ENCODE peak calls at places on chromosome 1, in six cellular contexts. H is H1, R is mesenchymal stem cell, K is H9, T is IMR-90, Q is mesendoderm. C is an unnamed sample.
A peak's percentile ranks its signal among the peaks of the same experiment; 100 is the strongest.

GRCh38 chr1:8170059-8170835 is 144.1 kb upstream of the ERRFI1 start:
- DNase-seq in H (no peak), Q (no peak), K (no peak), R (no peak), T (no peak), C (no peak)

GRCh38 chr1:158146165-158146564 is 34.5 kb upstream of the CD1D start:
- DNase-seq in H (no peak), T (peak; percentile 61), R (peak; percentile 38), Q (no peak), K (no peak), C (no peak)

GRCh38 chr1:38677311-38677710 is 182.3 kb downstream of the RRAGC start:
- DNase-seq in Q (no peak), K (peak; percentile 8), R (no peak), H (no peak), T (no peak), C (no peak)

GRCh38 chr1:31904339-31905092 is 33.7 kb downstream of the PTP4A2 start:
- DNase-seq in H (no peak), T (peak; percentile 43), Q (no peak), R (peak; percentile 59), K (no peak), C (no peak)

GRCh38 chr1:91791103-91791502 is 94.8 kb downstream of the TGFBR3 start:
- DNase-seq in K (no peak), R (no peak), Q (peak; percentile 77), T (no peak), H (no peak), C (peak; percentile 54)

GRCh38 chr1:67441183-67441582 is 11.0 kb upstream of the SERBP1 start:
- DNase-seq in H (no peak), Q (no peak), K (no peak), T (peak; percentile 61), R (peak; percentile 68), C (no peak)

GRCh38 chr1:41856361-41857285 is 62.1 kb downstream of the HIVEP3 start:
- DNase-seq in T (no peak), K (no peak), H (no peak), R (no peak), Q (no peak), C (no peak)

GRCh38 chr1:243672675-243673074 is 177.4 kb downstream of the AKT3 start:
- DNase-seq in Q (no peak), H (no peak), R (no peak), T (no peak), K (no peak), C (no peak)

GRCh38 chr1:41423511-41424191 is 60.8 kb downstream of the EDN2 start:
- DNase-seq in H (peak; percentile 79), T (no peak), Q (no peak), K (peak; percentile 73), R (no peak), C (no peak)

GRCh38 chr1:105544475-105544874 is 1512.0 kb upstream of the PRMT6 start:
- DNase-seq in K (no peak), T (peak; percentile 15), H (no peak), Q (no peak), R (no peak), C (no peak)

GRCh38 chr1:166730299-166730888 is 108.9 kb upstream of the POGK start:
- DNase-seq in R (no peak), Q (peak; percentile 55), H (no peak), T (no peak), K (peak; percentile 36), C (no peak)

GRCh38 chr1:13730751-13731482 is 30.9 kb downstream of the PRDM2 start:
- DNase-seq in H (no peak), R (no peak), T (peak; percentile 53), K (no peak), Q (no peak), C (no peak)

GRCh38 chr1:111241797-111242196 is 14.3 kb downstream of the CHI3L2 start:
- DNase-seq in K (no peak), R (no peak), Q (peak; percentile 44), H (peak; percentile 17), T (peak; percentile 4), C (no peak)

GRCh38 chr1:40876891-40877290 is 14.7 kb upstream of the CITED4 start:
- DNase-seq in T (peak; percentile 28), Q (no peak), R (peak; percentile 51), K (no peak), H (no peak), C (no peak)

GRCh38 chr1:230083746-230084407 is 16.8 kb downstream of the GALNT2 start:
- DNase-seq in T (no peak), H (no peak), Q (no peak), R (no peak), K (no peak), C (no peak)

GRCh38 chr1:14128096-14128495 is 428.1 kb downstream of the PRDM2 start:
- DNase-seq in K (no peak), H (no peak), Q (no peak), T (no peak), R (no peak), C (no peak)

GRCh38 chr1:186950547-186950946 is 121.8 kb downstream of the PLA2G4A start:
- DNase-seq in T (peak; percentile 31), Q (no peak), K (no peak), H (no peak), R (no peak), C (no peak)

GRCh38 chr1:18041107-18041506 is 66.5 kb upstream of the IGSF21 start:
- DNase-seq in R (no peak), T (no peak), K (no peak), Q (no peak), H (no peak), C (no peak)

GRCh38 chr1:23065385-23065784 is 46.1 kb downstream of the KDM1A start:
- DNase-seq in Q (no peak), H (no peak), T (no peak), K (no peak), R (no peak), C (no peak)

GRCh38 chr1:231630558-231631205 is 4.1 kb downstream of the DISC1 start:
- DNase-seq in T (peak; percentile 77), R (peak; percentile 43), K (no peak), Q (no peak), H (no peak), C (no peak)

GRCh38 chr1:68136187-68136586 is 85.8 kb upstream of the DIRAS3 start:
- DNase-seq in Q (no peak), T (peak; percentile 34), K (no peak), R (peak; percentile 36), H (no peak), C (no peak)

GRCh38 chr1:111139234-111139955 is 498 bp downstream of the DRAM2 start:
- DNase-seq in T (peak; percentile 58), Q (peak; percentile 89), H (no peak), K (peak; percentile 47), R (peak; percentile 82), C (peak; percentile 65)

GRCh38 chr1:58941471-58942289 is 157.8 kb upstream of the JUN start:
- DNase-seq in R (no peak), K (no peak), Q (no peak), H (no peak), T (no peak), C (no peak)

GRCh38 chr1:71296551-71296950 is 215.7 kb upstream of the ZRANB2 start:
- DNase-seq in R (no peak), Q (no peak), T (no peak), K (no peak), H (no peak), C (no peak)

DNA sequence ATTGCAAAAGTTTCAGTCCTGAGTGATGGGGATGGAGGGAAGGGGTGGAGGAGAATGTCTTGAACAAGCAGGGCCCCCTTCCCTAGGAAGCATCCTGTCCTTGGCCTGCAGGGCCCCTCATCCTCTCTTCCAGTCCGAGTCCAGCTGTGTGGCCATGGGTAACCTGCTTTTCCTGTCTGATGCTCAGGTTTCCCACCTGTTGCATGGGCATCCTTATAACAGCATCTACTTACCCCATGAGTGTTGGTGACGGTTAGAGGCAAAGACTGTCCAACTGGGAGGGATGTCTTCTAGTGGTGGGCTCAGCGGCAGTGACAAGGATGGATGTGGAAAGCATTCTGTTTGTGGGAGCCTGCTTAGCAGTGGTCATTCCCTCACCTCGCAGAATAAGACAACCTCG is 1.9 kb downstream of the UBL4B start:
- DNase-seq in T (no peak), H (no peak), K (no peak), R (no peak), Q (no peak), C (no peak)
- H3K27me3 ChIP-seq in T (peaks cover 67% of the 10 kb centered on the region), H (no peaks in the 10 kb centered on the region), K (no peaks in the 10 kb centered on the region), R (peaks cover 34% of the 10 kb centered on the region), Q (no peaks in the 10 kb centered on the region), C (no peaks in the 10 kb centered on the region)

DNA sequence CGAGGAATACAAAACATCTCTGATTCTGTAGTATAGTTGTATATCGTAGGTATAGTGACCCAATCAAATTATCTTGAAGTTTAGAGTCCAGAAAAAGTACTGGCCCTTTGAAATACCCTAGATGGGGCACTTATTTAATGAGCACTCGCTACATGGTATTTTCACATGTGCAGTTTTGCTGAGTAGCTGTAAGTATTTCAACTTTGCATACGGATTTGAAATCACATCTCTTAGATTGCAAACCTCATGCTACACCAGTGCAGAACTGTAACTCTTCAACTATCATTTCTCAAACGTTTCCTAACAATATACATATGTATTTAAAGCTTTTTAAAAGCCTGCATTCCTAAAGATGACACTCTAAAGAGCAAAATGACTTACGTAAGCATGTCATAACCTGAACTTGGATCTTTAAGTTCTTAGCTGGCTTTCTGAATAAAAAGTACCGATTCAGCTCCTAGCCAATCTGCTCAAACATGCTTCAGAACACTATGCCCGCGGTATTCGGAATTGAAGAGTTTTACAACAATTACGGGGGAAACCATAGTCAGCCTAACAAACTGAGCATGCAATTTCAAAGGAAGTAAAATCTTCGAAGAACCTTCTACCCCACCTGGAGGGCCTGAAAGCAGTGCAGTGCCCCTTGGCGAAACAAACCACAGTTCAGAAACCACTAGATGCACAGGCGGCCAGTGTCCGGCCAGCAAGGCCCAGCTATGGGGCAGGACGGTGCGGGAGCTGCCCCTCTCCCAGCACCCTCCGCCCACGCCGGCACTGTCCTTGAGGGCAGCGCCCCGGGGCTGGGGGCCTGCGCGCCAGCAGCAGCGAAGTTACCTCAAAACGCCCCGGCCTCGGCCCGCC is 878 bp downstream of the FH start:
- DNase-seq in T (peak; percentile 25), Q (no peak), H (peak; percentile 61), R (peak; percentile 47), K (peak; percentile 38), C (no peak)
- H4K8ac ChIP-seq in T (peak overlapping the region; percentile 61), Q (no peak overlapping the region), H (no peak overlapping the region), R (peak overlapping the region; percentile 17), K (no peak overlapping the region), C (no peak overlapping the region)

DNA sequence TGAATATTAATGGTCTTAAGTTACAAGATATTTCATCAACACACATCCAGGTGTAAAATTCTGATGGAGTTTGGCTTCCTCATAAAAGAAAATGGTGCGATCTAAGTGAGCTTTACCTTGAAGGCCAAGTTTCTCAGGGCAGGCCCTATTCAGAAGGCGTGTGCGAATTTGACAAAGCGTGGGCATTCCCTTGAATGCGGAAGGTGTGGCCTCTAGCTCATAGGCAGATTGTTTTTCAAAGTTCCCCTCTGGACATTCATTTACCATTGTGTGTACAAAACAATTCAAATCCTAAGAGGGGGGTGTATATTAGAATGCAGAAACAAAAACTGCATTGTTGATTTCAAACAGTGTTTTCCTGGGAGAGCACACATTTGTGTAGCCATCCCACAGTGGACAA is 411.9 kb upstream of the PKN2 start:
- DNase-seq in R (no peak), H (no peak), K (no peak), Q (no peak), T (no peak), C (no peak)
- H3K27ac ChIP-seq in R (no peak overlapping the region), H (no peak overlapping the region), K (no peak overlapping the region), Q (no peak overlapping the region), T (no peak overlapping the region), C (no peak overlapping the region)

DNA sequence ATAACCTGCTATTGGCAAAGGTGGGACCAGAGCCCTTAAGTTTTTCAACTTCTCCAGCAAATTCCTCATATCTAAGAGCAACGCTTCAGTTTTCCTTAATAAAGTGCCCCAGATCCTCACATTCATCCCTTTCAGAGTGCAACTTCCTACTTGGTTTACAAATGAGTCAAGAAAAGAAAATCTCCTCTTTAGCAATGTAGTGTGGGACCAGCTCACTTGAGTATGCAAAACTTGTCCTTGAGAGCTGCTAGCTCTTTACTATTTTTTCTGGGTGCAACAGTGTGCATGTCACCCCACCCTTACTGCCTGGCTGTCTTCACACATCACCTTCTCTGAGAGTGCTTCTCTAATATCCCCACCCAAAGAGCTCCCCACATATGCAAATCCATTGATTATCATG is 203.1 kb upstream of the CAMK1G start:
- DNase-seq in K (no peak), T (peak; percentile 39), Q (no peak), R (no peak), H (no peak), C (no peak)
- H3K27me3 ChIP-seq in K (no peaks in the 10 kb centered on the region), T (no peaks in the 10 kb centered on the region), Q (no peaks in the 10 kb centered on the region), R (no peaks in the 10 kb centered on the region), H (no peaks in the 10 kb centered on the region), C (no peaks in the 10 kb centered on the region)